ENCODE peak calls at places on chromosomes 2 and 18, in six cellular contexts. One of them, this sample, is unnamed.

GRCh38 chr2:182435754-182436153 is 8.9 kb upstream of the PDE1A start:
- DNase-seq in iPS-NIHi11: no peak
- DNase-seq in lung microvascular endothelial cell: no peak
- DNase-seq in breast epithelium: no peak
- DNase-seq in HT1080: peak; percentile 7
- DNase-seq in stimulated activated CD4-positive, alpha-beta T cell treated with anti-CD3 and anti-CD28 coated beads, Interleukin-4, amount 100 ng/mL, for 1 hour: no peak
- DNase-seq in this sample: no peak

GRCh38 chr2:233013027-233013461 is at the start of gene NGEF:
- DNase-seq in iPS-NIHi11: no peak
- DNase-seq in lung microvascular endothelial cell: no peak
- DNase-seq in breast epithelium: no peak
- DNase-seq in HT1080: no peak
- DNase-seq in stimulated activated CD4-positive, alpha-beta T cell treated with anti-CD3 and anti-CD28 coated beads, Interleukin-4, amount 100 ng/mL, for 1 hour: no peak
- DNase-seq in this sample: no peak

GRCh38 chr2:174561283-174562275 is 36.0 kb downstream of the WIPF1 start:
- DNase-seq in iPS-NIHi11: no peak
- DNase-seq in lung microvascular endothelial cell: peak; percentile 75
- DNase-seq in breast epithelium: peak; percentile 50
- DNase-seq in HT1080: no peak
- DNase-seq in stimulated activated CD4-positive, alpha-beta T cell treated with anti-CD3 and anti-CD28 coated beads, Interleukin-4, amount 100 ng/mL, for 1 hour: no peak
- DNase-seq in this sample: peak; percentile 18

GRCh38 chr2:223815186-223815883 is 22.0 kb downstream of the AP1S3 start:
- DNase-seq in iPS-NIHi11: no peak
- DNase-seq in lung microvascular endothelial cell: peak; percentile 80
- DNase-seq in breast epithelium: no peak
- DNase-seq in HT1080: peak; percentile 92
- DNase-seq in stimulated activated CD4-positive, alpha-beta T cell treated with anti-CD3 and anti-CD28 coated beads, Interleukin-4, amount 100 ng/mL, for 1 hour: no peak
- DNase-seq in this sample: peak; percentile 92

GRCh38 chr18:34773961-34774754 is 64.1 kb downstream of the DTNA start:
- DNase-seq in iPS-NIHi11: peak; percentile 25
- DNase-seq in lung microvascular endothelial cell: peak; percentile 70
- DNase-seq in breast epithelium: no peak
- DNase-seq in HT1080: peak; percentile 50
- DNase-seq in stimulated activated CD4-positive, alpha-beta T cell treated with anti-CD3 and anti-CD28 coated beads, Interleukin-4, amount 100 ng/mL, for 1 hour: no peak
- DNase-seq in this sample: peak; percentile 83

GRCh38 chr2:128984855-128985254 is 666.2 kb upstream of the HS6ST1 start:
- DNase-seq in iPS-NIHi11: no peak
- DNase-seq in lung microvascular endothelial cell: no peak
- DNase-seq in breast epithelium: no peak
- DNase-seq in HT1080: no peak
- DNase-seq in stimulated activated CD4-positive, alpha-beta T cell treated with anti-CD3 and anti-CD28 coated beads, Interleukin-4, amount 100 ng/mL, for 1 hour: no peak
- DNase-seq in this sample: no peak

GRCh38 chr2:130890941-130891669 is 54.4 kb downstream of the ARHGEF4 start:
- DNase-seq in iPS-NIHi11: no peak
- DNase-seq in lung microvascular endothelial cell: no peak
- DNase-seq in breast epithelium: no peak
- DNase-seq in HT1080: peak; percentile 21
- DNase-seq in stimulated activated CD4-positive, alpha-beta T cell treated with anti-CD3 and anti-CD28 coated beads, Interleukin-4, amount 100 ng/mL, for 1 hour: no peak
- DNase-seq in this sample: no peak

GRCh38 chr2:231780123-231780908 is 766 bp downstream of the PDE6D start:
- DNase-seq in iPS-NIHi11: peak; percentile 55
- DNase-seq in lung microvascular endothelial cell: peak; percentile 61
- DNase-seq in breast epithelium: no peak
- DNase-seq in HT1080: no peak
- DNase-seq in stimulated activated CD4-positive, alpha-beta T cell treated with anti-CD3 and anti-CD28 coated beads, Interleukin-4, amount 100 ng/mL, for 1 hour: peak; percentile 3
- DNase-seq in this sample: peak; percentile 59

GRCh38 chr2:190840572-190841172 is 39.9 kb upstream of the GLS start:
- DNase-seq in iPS-NIHi11: peak; percentile 39
- DNase-seq in lung microvascular endothelial cell: no peak
- DNase-seq in breast epithelium: no peak
- DNase-seq in HT1080: no peak
- DNase-seq in stimulated activated CD4-positive, alpha-beta T cell treated with anti-CD3 and anti-CD28 coated beads, Interleukin-4, amount 100 ng/mL, for 1 hour: no peak
- DNase-seq in this sample: peak; percentile 10

GRCh38 chr2:55581435-55581834 is 36.0 kb downstream of the PPP4R3B start:
- DNase-seq in iPS-NIHi11: peak; percentile 6
- DNase-seq in lung microvascular endothelial cell: peak; percentile 3
- DNase-seq in breast epithelium: no peak
- DNase-seq in HT1080: no peak
- DNase-seq in stimulated activated CD4-positive, alpha-beta T cell treated with anti-CD3 and anti-CD28 coated beads, Interleukin-4, amount 100 ng/mL, for 1 hour: no peak
- DNase-seq in this sample: peak; percentile 26

GRCh38 chr2:231001921-231002320 is 6.0 kb downstream of the SPATA3 start:
- DNase-seq in iPS-NIHi11: no peak
- DNase-seq in lung microvascular endothelial cell: no peak
- DNase-seq in breast epithelium: no peak
- DNase-seq in HT1080: no peak
- DNase-seq in stimulated activated CD4-positive, alpha-beta T cell treated with anti-CD3 and anti-CD28 coated beads, Interleukin-4, amount 100 ng/mL, for 1 hour: no peak
- DNase-seq in this sample: no peak

GRCh38 chr2:9982248-9982647 is 30.8 kb downstream of the GRHL1 start:
- DNase-seq in iPS-NIHi11: no peak
- DNase-seq in lung microvascular endothelial cell: no peak
- DNase-seq in breast epithelium: no peak
- DNase-seq in HT1080: no peak
- DNase-seq in stimulated activated CD4-positive, alpha-beta T cell treated with anti-CD3 and anti-CD28 coated beads, Interleukin-4, amount 100 ng/mL, for 1 hour: no peak
- DNase-seq in this sample: no peak

GRCh38 chr18:35029103-35029502 is 12.1 kb upstream of the MAPRE2 start:
- DNase-seq in iPS-NIHi11: no peak
- DNase-seq in lung microvascular endothelial cell: no peak
- DNase-seq in breast epithelium: no peak
- DNase-seq in HT1080: peak; percentile 15
- DNase-seq in stimulated activated CD4-positive, alpha-beta T cell treated with anti-CD3 and anti-CD28 coated beads, Interleukin-4, amount 100 ng/mL, for 1 hour: no peak
- DNase-seq in this sample: no peak

GRCh38 chr2:8355046-8355445 is 326.8 kb upstream of the ID2 start:
- DNase-seq in iPS-NIHi11: no peak
- DNase-seq in lung microvascular endothelial cell: no peak
- DNase-seq in breast epithelium: no peak
- DNase-seq in HT1080: no peak
- DNase-seq in stimulated activated CD4-positive, alpha-beta T cell treated with anti-CD3 and anti-CD28 coated beads, Interleukin-4, amount 100 ng/mL, for 1 hour: no peak
- DNase-seq in this sample: no peak

GRCh38 chr18:25278415-25278814 is 73.6 kb downstream of the ZNF521 start:
- DNase-seq in iPS-NIHi11: no peak
- DNase-seq in lung microvascular endothelial cell: no peak
- DNase-seq in breast epithelium: no peak
- DNase-seq in HT1080: no peak
- DNase-seq in stimulated activated CD4-positive, alpha-beta T cell treated with anti-CD3 and anti-CD28 coated beads, Interleukin-4, amount 100 ng/mL, for 1 hour: no peak
- DNase-seq in this sample: peak; percentile 42

GRCh38 chr2:98809878-98810587 is 79.1 kb upstream of the MGAT4A start:
- DNase-seq in iPS-NIHi11: no peak
- DNase-seq in lung microvascular endothelial cell: no peak
- DNase-seq in breast epithelium: no peak
- DNase-seq in HT1080: no peak
- DNase-seq in stimulated activated CD4-positive, alpha-beta T cell treated with anti-CD3 and anti-CD28 coated beads, Interleukin-4, amount 100 ng/mL, for 1 hour: no peak
- DNase-seq in this sample: no peak

GRCh38 chr2:178891265-178891958 is 84.2 kb upstream of the TTN start:
- DNase-seq in iPS-NIHi11: peak; percentile 63
- DNase-seq in lung microvascular endothelial cell: peak; percentile 76
- DNase-seq in breast epithelium: no peak
- DNase-seq in HT1080: peak; percentile 75
- DNase-seq in stimulated activated CD4-positive, alpha-beta T cell treated with anti-CD3 and anti-CD28 coated beads, Interleukin-4, amount 100 ng/mL, for 1 hour: peak; percentile 46
- DNase-seq in this sample: peak; percentile 88

GRCh38 chr2:46643493-46643892 is 164.1 kb downstream of the TMEM247 start:
- DNase-seq in iPS-NIHi11: no peak
- DNase-seq in lung microvascular endothelial cell: no peak
- DNase-seq in breast epithelium: no peak
- DNase-seq in HT1080: peak; percentile 20
- DNase-seq in stimulated activated CD4-positive, alpha-beta T cell treated with anti-CD3 and anti-CD28 coated beads, Interleukin-4, amount 100 ng/mL, for 1 hour: no peak
- DNase-seq in this sample: no peak

GRCh38 chr2:108165750-108166149 is 74.0 kb upstream of the SULT1C3 start:
- DNase-seq in iPS-NIHi11: no peak
- DNase-seq in lung microvascular endothelial cell: no peak
- DNase-seq in breast epithelium: no peak
- DNase-seq in HT1080: no peak
- DNase-seq in stimulated activated CD4-positive, alpha-beta T cell treated with anti-CD3 and anti-CD28 coated beads, Interleukin-4, amount 100 ng/mL, for 1 hour: no peak
- DNase-seq in this sample: no peak

GRCh38 chr18:75421656-75422055 is 5.8 kb downstream of the SMIM21 start:
- DNase-seq in iPS-NIHi11: no peak
- DNase-seq in lung microvascular endothelial cell: no peak
- DNase-seq in breast epithelium: no peak
- DNase-seq in HT1080: no peak
- DNase-seq in stimulated activated CD4-positive, alpha-beta T cell treated with anti-CD3 and anti-CD28 coated beads, Interleukin-4, amount 100 ng/mL, for 1 hour: no peak
- DNase-seq in this sample: no peak

GRCh38 chr2:11784747-11785610 is 38.5 kb downstream of the LPIN1 start:
- DNase-seq in iPS-NIHi11: peak; percentile 93
- DNase-seq in lung microvascular endothelial cell: peak; percentile 43
- DNase-seq in breast epithelium: no peak
- DNase-seq in HT1080: no peak
- DNase-seq in stimulated activated CD4-positive, alpha-beta T cell treated with anti-CD3 and anti-CD28 coated beads, Interleukin-4, amount 100 ng/mL, for 1 hour: peak; percentile 57
- DNase-seq in this sample: peak; percentile 64